ENCODE peak calls at places on chromosome 7, in seven cellular contexts. Z is activated T-cell treated with anti-CD3 and anti-CD28 coated beads, Interleukin-2, amount 50 U/mL, for 72 hours; X is ACHN; I is NCI-H1092 treated with DMSO at 0.1 percent for 48 hours; N is HS-5; Q is COR-L47; U is DND-41. W is an unnamed sample.

GRCh38 chr7:157423886-157424565 is 87.2 kb downstream of the DNAJB6 start:
- DNase-seq in Z (no peak), X (no peak), I (no peak), N (no peak), Q (no peak), U (no peak), W (no peak)

GRCh38 chr7:49530481-49530880 is 243.0 kb upstream of the VWC2 start:
- DNase-seq in Z (no peak), X (peak), I (no peak), N (no peak), Q (no peak), U (no peak), W (peak)

GRCh38 chr7:15626041-15626440 is 60.4 kb downstream of the MEOX2 start:
- DNase-seq in Z (no peak), X (no peak), I (no peak), N (no peak), Q (no peak), U (no peak), W (no peak)

GRCh38 chr7:94095359-94096009 is 91.3 kb upstream of the BET1 start:
- DNase-seq in Z (no peak), X (no peak), I (no peak), N (no peak), Q (no peak), U (no peak), W (no peak)

GRCh38 chr7:55212838-55213237 is 152.3 kb upstream of the LANCL2 start:
- DNase-seq in Z (no peak), X (no peak), I (no peak), N (no peak), Q (peak), U (no peak), W (no peak)

GRCh38 chr7:103993551-103993950 is 4.1 kb upstream of the RELN start:
- DNase-seq in Z (no peak), X (peak), I (no peak), N (no peak), Q (no peak), U (no peak), W (no peak)

GRCh38 chr7:137539111-137539715 is 195.7 kb upstream of the PTN start:
- DNase-seq in Z (no peak), X (no peak), I (no peak), N (peak), Q (no peak), U (no peak), W (no peak)

GRCh38 chr7:139125637-139126036 is 16.1 kb upstream of the ZC3HAV1 start:
- DNase-seq in Z (no peak), X (peak), I (no peak), N (no peak), Q (no peak), U (no peak), W (no peak)

GRCh38 chr7:271266-272107 is 18.5 kb upstream of the FOXL3 start:
- DNase-seq in Z (no peak), X (no peak), I (no peak), N (no peak), Q (no peak), U (no peak), W (no peak)

GRCh38 chr7:151206914-151207313 is 3.4 kb downstream of the H2BK1 start:
- DNase-seq in Z (no peak), X (no peak), I (no peak), N (no peak), Q (no peak), U (no peak), W (no peak)

GRCh38 chr7:35727571-35727970 is 32.6 kb upstream of the HERPUD2 start:
- DNase-seq in Z (peak), X (no peak), I (no peak), N (no peak), Q (no peak), U (no peak), W (no peak)